ENCODE peak calls at places on chromosome 20, in four cellular contexts. Y is small intestine, B is AG09319, X is HFFc6. T is an unnamed sample.

GRCh38 chr20:13442990-13443389 is 195.7 kb downstream of the TASP1 start:
- DNase-seq in X (no peak), Y (no peak), B (no peak), T (no peak)

GRCh38 chr20:62548483-62548882 is 72.7 kb upstream of the GATA5 start:
- DNase-seq in X (no peak), Y (no peak), B (no peak), T (no peak)

GRCh38 chr20:35621560-35621946 is 5.9 kb downstream of the SPAG4 start:
- DNase-seq in Y (no peak), X (no peak), B (no peak), T (no peak)

GRCh38 chr20:45552456-45552855 is 5.3 kb upstream of the EPPIN start:
- DNase-seq in X (no peak), Y (peak), B (no peak), T (no peak)

GRCh38 chr20:3727333-3728035 is 5.0 kb upstream of the HSPA12B start:
- DNase-seq in B (peak), X (peak), Y (no peak), T (no peak)

GRCh38 chr20:64136004-64136710 is 28.1 kb upstream of the MYT1 start:
- DNase-seq in X (no peak), B (no peak), Y (no peak), T (no peak)

GRCh38 chr20:19786311-19786710 is 28.3 kb downstream of the RIN2 start:
- DNase-seq in X (peak), B (peak), Y (peak), T (peak)

GRCh38 chr20:44776977-44777376 is 31.3 kb downstream of the KCNK15 start:
- DNase-seq in Y (no peak), B (no peak), X (peak), T (peak)

GRCh38 chr20:24668384-24668702 is 198.9 kb downstream of the SYNDIG1 start:
- DNase-seq in X (no peak), Y (no peak), B (no peak), T (no peak)

GRCh38 chr20:23629017-23629541 is 8.7 kb downstream of the CST3 start:
- DNase-seq in B (no peak), X (peak), Y (peak), T (peak)

GRCh38 chr20:35093245-35093884 is 758 bp upstream of the TRPC4AP start:
- DNase-seq in Y (no peak), B (no peak), X (peak), T (peak)

GRCh38 chr20:21433329-21433890 is 36.1 kb upstream of the NKX2-4 start:
- DNase-seq in X (peak), B (no peak), Y (no peak), T (peak)

GRCh38 chr20:5316188-5317158 is at the start of gene PROKR2:
- DNase-seq in Y (no peak), X (no peak), B (no peak), T (no peak)